ENCODE peak calls at places on chromosomes 7 and 10, in ten cellular contexts. V is colonic mucosa, N is tibial artery, O is prostate gland, W is stomach, Q is gastrocnemius medialis, X is glutamatergic neuron, Z is WERI-Rb-1, K is lung, I is endothelial cell. D is an unnamed sample.
A peak's percentile ranks its signal among the peaks of the same experiment; 100 is the strongest.

GRCh38 chr7:138000081-138000701 is 1.7 kb downstream of the CREB3L2 start:
- DNase-seq in V (peak; percentile 53), N (peak; percentile 51), O (no peak), W (peak; percentile 33), Q (no peak), X (peak; percentile 30), Z (no peak), K (peak; percentile 39), I (no peak), D (no peak)

GRCh38 chr7:70835658-70836057 is 296.3 kb upstream of the GALNT17 start:
- DNase-seq in V (no peak), N (no peak), O (no peak), W (no peak), Q (no peak), X (no peak), Z (no peak), K (no peak), I (no peak), D (peak; percentile 38)

GRCh38 chr10:8211631-8212030 is 157.1 kb downstream of the GATA3 start:
- DNase-seq in V (no peak), N (no peak), O (no peak), W (no peak), Q (no peak), X (no peak), Z (no peak), K (no peak), I (no peak), D (no peak)

GRCh38 chr10:70594161-70594560 is 8.4 kb downstream of the PRF1 start:
- DNase-seq in V (peak; percentile 11), N (no peak), O (no peak), W (no peak), Q (no peak), X (no peak), Z (no peak), K (no peak), I (no peak), D (peak; percentile 59)

GRCh38 chr10:23310443-23310842 is 34.2 kb downstream of the C10orf67 start:
- DNase-seq in V (no peak), N (no peak), O (no peak), W (no peak), Q (no peak), X (no peak), Z (no peak), K (no peak), I (no peak), D (no peak)

GRCh38 chr10:77317221-77317620 is 320.4 kb downstream of the KCNMA1 start:
- DNase-seq in V (no peak), N (no peak), O (no peak), W (no peak), Q (no peak), X (no peak), Z (no peak), K (no peak), I (no peak), D (no peak)

GRCh38 chr10:119025776-119026175 is 3.7 kb upstream of the NANOS1 start:
- DNase-seq in V (no peak), N (no peak), O (no peak), W (peak; percentile 76), Q (no peak), X (no peak), Z (no peak), K (peak; percentile 58), I (no peak), D (no peak)

GRCh38 chr10:27448926-27449325 is 55.2 kb upstream of the RAB18 start:
- DNase-seq in V (no peak), N (no peak), O (no peak), W (no peak), Q (no peak), X (no peak), Z (no peak), K (no peak), I (no peak), D (no peak)

GRCh38 chr10:79329529-79329928 is 17.7 kb upstream of the PPIF start:
- DNase-seq in V (no peak), N (no peak), O (no peak), W (no peak), Q (no peak), X (no peak), Z (no peak), K (no peak), I (no peak), D (no peak)

GRCh38 chr10:79268100-79268670 is 79.1 kb upstream of the PPIF start:
- DNase-seq in V (no peak), N (no peak), O (no peak), W (no peak), Q (no peak), X (no peak), Z (no peak), K (no peak), I (no peak), D (no peak)

GRCh38 chr7:138049505-138050116 is 26.6 kb upstream of the AKR1D1 start:
- DNase-seq in V (no peak), N (no peak), O (no peak), W (no peak), Q (no peak), X (no peak), Z (no peak), K (no peak), I (no peak), D (no peak)

GRCh38 chr10:129500617-129501339 is 33.7 kb downstream of the MGMT start:
- DNase-seq in V (no peak), N (no peak), O (no peak), W (no peak), Q (no peak), X (no peak), Z (no peak), K (no peak), I (no peak), D (no peak)

GRCh38 chr10:129495697-129496096 is 28.7 kb downstream of the MGMT start:
- DNase-seq in V (no peak), N (no peak), O (no peak), W (no peak), Q (no peak), X (no peak), Z (no peak), K (no peak), I (no peak), D (peak; percentile 48)

GRCh38 chr10:129496995-129497394 is 30.0 kb downstream of the MGMT start:
- DNase-seq in V (no peak), N (no peak), O (no peak), W (no peak), Q (no peak), X (no peak), Z (no peak), K (no peak), I (no peak), D (no peak)

GRCh38 chr10:129501652-129502436 is 34.8 kb downstream of the MGMT start:
- DNase-seq in V (no peak), N (no peak), O (no peak), W (peak; percentile 46), Q (no peak), X (no peak), Z (no peak), K (no peak), I (no peak), D (no peak)

GRCh38 chr10:129498680-129499079 is 31.6 kb downstream of the MGMT start:
- DNase-seq in V (no peak), N (no peak), O (no peak), W (no peak), Q (no peak), X (no peak), Z (no peak), K (no peak), I (no peak), D (no peak)
- TF ChIP-seq CTCF in V (no peak), N (no peak), O (no peak), W (no peak), Q (no peak), X (no peak), Z (peak; percentile 18), K (no peak), I (no peak), D (no peak)

DNA sequence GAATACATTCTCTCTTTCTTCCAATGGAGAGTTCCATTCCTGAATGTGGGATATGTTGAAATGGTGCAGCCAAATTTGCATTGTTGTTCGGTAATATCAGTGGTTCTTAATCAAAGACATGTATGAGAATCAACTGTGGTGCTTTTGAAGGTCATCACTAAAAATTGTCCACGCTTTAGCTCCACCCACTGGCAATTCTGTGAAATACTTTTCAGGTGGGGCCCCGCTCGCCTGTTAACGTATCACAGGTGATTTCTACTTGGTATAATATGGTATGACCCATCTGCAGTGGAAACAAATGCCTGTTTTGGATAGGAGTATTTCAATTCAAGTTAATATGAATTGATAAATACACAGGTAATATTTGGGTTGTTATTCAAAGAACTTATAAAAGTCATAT is 178.4 kb downstream of the NSUN6 start:
- DNase-seq in V (no peak), N (no peak), O (no peak), W (no peak), Q (no peak), X (no peak), Z (peak; percentile 19), K (no peak), I (no peak), D (no peak)
- TF ChIP-seq CTCF in V (no peak), N (no peak), O (no peak), W (no peak), Q (no peak), X (no peak), Z (no peak), K (no peak), I (no peak), D (peak; percentile 24)

GRCh38 chr10:16773334-16773733 is 43.9 kb downstream of the RSU1 start:
- DNase-seq in V (no peak), N (no peak), O (no peak), W (no peak), Q (no peak), X (no peak), Z (no peak), K (no peak), I (no peak), D (peak; percentile 71)

GRCh38 chr10:16780338-16780880 is 36.8 kb downstream of the RSU1 start:
- DNase-seq in V (no peak), N (no peak), O (no peak), W (no peak), Q (no peak), X (no peak), Z (no peak), K (no peak), I (no peak), D (peak; percentile 42)

GRCh38 chr10:16779375-16779774 is 37.8 kb downstream of the RSU1 start:
- DNase-seq in V (no peak), N (no peak), O (peak; percentile 21), W (no peak), Q (no peak), X (no peak), Z (no peak), K (no peak), I (no peak), D (no peak)

GRCh38 chr10:16776896-16777295 is 40.3 kb downstream of the RSU1 start:
- DNase-seq in V (no peak), N (no peak), O (no peak), W (no peak), Q (no peak), X (no peak), Z (no peak), K (no peak), I (no peak), D (no peak)

GRCh38 chr10:16777473-16778370 is 39.5 kb downstream of the RSU1 start:
- DNase-seq in V (no peak), N (no peak), O (no peak), W (no peak), Q (no peak), X (no peak), Z (peak; percentile 8), K (no peak), I (peak; percentile 51), D (peak; percentile 46)
- TF ChIP-seq CTCF in V (peak; percentile 85), N (peak; percentile 72), O (peak; percentile 83), W (peak; percentile 77), Q (peak; percentile 62), X (peak; percentile 89), Z (peak; percentile 23), K (peak; percentile 45), I (peak; percentile 97), D (peak; percentile 81)

GRCh38 chr10:21533577-21534475 is at the start of gene MLLT10:
- DNase-seq in V (peak; percentile 88), N (peak; percentile 90), O (peak; percentile 93), W (peak; percentile 93), Q (peak; percentile 89), X (peak; percentile 96), Z (peak; percentile 92), K (peak; percentile 95), I (peak; percentile 96), D (peak; percentile 99)
- TF ChIP-seq CTCF in V (no peak), N (peak; percentile 41), O (no peak), W (peak; percentile 39), Q (peak; percentile 40), X (peak; percentile 32), Z (no peak), K (no peak), I (no peak), D (peak; percentile 35)

D was measured in osteocyte.